ENCODE peak calls at places on chromosome 7, in four cellular contexts. R is IMR-90, P is H9, M is H1. Z is an unnamed sample.

GRCh38 chr7:2087744-2088143 is 145.0 kb downstream of the MAD1L1 start:
- DNase-seq in R (no peak), M (no peak), P (no peak), Z (no peak)

GRCh38 chr7:135333196-135333595 is 99.6 kb downstream of the STRA8 start:
- DNase-seq in R (peak; percentile 8), M (no peak), P (no peak), Z (no peak)

GRCh38 chr7:140841316-140841715 is 83.4 kb downstream of the BRAF start:
- DNase-seq in R (peak; percentile 6), P (no peak), M (no peak), Z (no peak)

GRCh38 chr7:7157887-7158271 is 24.5 kb upstream of the C1GALT1 start:
- DNase-seq in M (no peak), R (peak; percentile 53), P (no peak), Z (no peak)

GRCh38 chr7:142461437-142461836 is 203.6 kb upstream of the PRSS58 start:
- DNase-seq in P (no peak), M (no peak), R (peak; percentile 98), Z (no peak)

GRCh38 chr7:110309941-110310340 is 781.0 kb upstream of the LRRN3 start:
- DNase-seq in P (no peak), M (no peak), R (peak; percentile 72), Z (no peak)

GRCh38 chr7:17118412-17118811 is 180.0 kb upstream of the AHR start:
- DNase-seq in R (no peak), P (no peak), M (no peak), Z (no peak)

GRCh38 chr7:113282875-113283274 is 164.5 kb upstream of the SMIM30 start:
- DNase-seq in M (no peak), R (no peak), P (no peak), Z (no peak)

GRCh38 chr7:127536426-127537152 is 48.8 kb downstream of the GCC1 start:
- DNase-seq in R (no peak), M (peak; percentile 3), P (peak; percentile 29), Z (peak; percentile 24)

GRCh38 chr7:131010029-131010705 is 276.2 kb upstream of the KLF14 start:
- DNase-seq in M (no peak), R (no peak), P (no peak), Z (no peak)

GRCh38 chr7:14739496-14740185 is 162.9 kb downstream of the DGKB start:
- DNase-seq in P (no peak), M (no peak), R (no peak), Z (no peak)

GRCh38 chr7:126211875-126212274 is 1040.9 kb downstream of the GRM8 start:
- DNase-seq in P (no peak), M (no peak), R (no peak), Z (no peak)

GRCh38 chr7:15402436-15403136 is 159.2 kb downstream of the AGMO start:
- DNase-seq in R (no peak), P (no peak), M (no peak), Z (no peak)

GRCh38 chr7:1646957-1647891 is 22.9 kb upstream of the ELFN1 start:
- DNase-seq in P (no peak), M (no peak), R (no peak), Z (no peak)

GRCh38 chr7:38681882-38682281 is 50.7 kb upstream of the AMPH start:
- DNase-seq in R (peak; percentile 31), M (no peak), P (no peak), Z (no peak)

GRCh38 chr7:29122081-29122480 is 24.3 kb downstream of the CPVL start:
- DNase-seq in P (no peak), R (no peak), M (no peak), Z (no peak)
- H4K5ac ChIP-seq in P (no peak overlapping the region), R (no peak overlapping the region), M (no peak overlapping the region), Z (no peak overlapping the region)

GRCh38 chr7:28055161-28055544 is 125.4 kb downstream of the JAZF1 start:
- DNase-seq in R (peak; percentile 37), M (no peak), P (no peak), Z (peak; percentile 53)
- H2BK5ac ChIP-seq in R (peak overlapping the region; percentile 90), M (no peak overlapping the region), P (no peak overlapping the region), Z (no peak overlapping the region)

DNA sequence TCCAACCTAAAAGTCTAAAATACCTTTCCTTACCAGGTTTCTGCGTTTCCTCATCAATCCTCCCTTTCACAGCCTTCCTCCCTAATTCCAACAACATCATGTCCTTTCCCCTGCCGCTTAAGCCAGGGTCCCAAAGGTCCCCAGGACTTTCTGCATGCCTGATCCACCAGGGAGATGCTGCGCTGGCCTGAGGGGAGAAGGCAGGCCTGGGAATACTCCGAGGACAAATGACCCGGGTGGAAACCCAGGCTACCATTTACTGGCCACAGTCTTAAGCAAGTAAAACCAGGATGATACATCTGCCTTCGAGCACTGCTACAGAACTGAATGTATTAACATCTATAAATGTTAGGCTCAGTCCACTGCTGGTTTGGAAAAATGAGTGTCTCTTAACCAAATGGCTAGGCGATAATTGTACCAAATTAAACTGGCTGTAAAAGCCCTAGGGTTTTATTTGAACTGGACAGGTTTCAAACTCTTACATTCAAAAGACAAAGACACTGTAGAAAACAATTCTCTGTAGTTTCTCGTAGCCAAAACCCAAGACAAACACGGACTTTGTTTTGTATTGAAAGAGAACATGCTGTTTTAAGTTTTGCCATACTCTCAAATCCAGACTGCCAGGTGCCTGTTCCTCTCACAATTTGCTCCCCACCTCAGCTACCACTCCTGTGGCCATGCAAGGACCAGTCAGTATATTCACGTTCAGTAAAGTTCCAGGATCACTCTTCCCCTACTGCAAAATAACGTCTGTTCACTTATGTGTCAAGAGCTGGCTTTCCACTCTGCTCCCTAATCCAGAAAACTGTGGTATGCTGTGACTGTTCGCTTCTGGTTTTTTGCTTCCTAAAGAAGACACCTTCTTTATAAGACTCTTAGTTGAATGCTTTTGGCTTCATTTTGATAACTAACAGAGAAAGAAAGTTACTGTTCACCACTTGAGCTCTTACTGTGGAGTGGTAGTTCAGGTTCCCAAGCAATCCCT is 145.7 kb downstream of the RNF216 start:
- DNase-seq in R (no peak), M (no peak), P (no peak), Z (no peak)
- H4K8ac ChIP-seq in R (no peak overlapping the region), M (no peak overlapping the region), P (no peak overlapping the region), Z (no peak overlapping the region)

GRCh38 chr7:139572071-139572470 is 48.6 kb downstream of the CLEC2L start:
- DNase-seq in M (no peak), R (no peak), P (no peak), Z (no peak)
- H4K5ac ChIP-seq in M (no peak overlapping the region), R (no peak overlapping the region), P (no peak overlapping the region), Z (no peak overlapping the region)

DNA sequence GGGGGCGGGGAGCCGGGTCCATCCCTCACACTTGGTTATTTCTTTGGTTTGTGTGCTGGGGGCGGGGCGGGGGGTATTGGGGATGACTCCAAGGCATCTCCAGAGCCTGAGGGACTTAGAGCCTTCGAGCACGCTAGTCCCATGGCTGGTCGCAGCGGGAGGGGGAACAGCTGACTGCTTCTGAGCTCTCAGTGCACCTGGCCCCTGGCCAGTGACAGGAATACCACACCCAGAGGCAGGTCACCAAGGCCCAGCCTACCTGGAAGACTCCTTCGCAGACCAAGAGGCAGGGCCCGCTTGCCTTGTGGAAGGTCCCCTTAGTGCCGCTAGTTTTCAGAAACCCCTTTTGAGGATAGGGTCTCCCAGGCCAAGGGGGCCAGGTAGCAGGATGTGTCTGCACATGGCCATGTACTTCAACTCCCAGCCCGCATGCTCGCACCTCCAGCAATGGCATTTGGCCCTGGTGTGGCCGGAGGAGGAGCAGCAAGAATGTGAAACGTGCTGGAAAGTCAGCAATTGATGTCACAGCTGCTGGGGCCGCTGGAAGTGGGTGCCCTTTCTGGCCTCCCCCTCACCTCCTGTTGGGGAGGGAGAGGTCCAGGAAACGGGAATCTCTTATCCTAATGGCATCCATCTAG is 40.3 kb downstream of the AGAP3 start:
- DNase-seq in M (no peak), P (no peak), R (no peak), Z (peak; percentile 47)
- H2BK5ac ChIP-seq in M (no peak overlapping the region), P (no peak overlapping the region), R (no peak overlapping the region), Z (no peak overlapping the region)

DNA sequence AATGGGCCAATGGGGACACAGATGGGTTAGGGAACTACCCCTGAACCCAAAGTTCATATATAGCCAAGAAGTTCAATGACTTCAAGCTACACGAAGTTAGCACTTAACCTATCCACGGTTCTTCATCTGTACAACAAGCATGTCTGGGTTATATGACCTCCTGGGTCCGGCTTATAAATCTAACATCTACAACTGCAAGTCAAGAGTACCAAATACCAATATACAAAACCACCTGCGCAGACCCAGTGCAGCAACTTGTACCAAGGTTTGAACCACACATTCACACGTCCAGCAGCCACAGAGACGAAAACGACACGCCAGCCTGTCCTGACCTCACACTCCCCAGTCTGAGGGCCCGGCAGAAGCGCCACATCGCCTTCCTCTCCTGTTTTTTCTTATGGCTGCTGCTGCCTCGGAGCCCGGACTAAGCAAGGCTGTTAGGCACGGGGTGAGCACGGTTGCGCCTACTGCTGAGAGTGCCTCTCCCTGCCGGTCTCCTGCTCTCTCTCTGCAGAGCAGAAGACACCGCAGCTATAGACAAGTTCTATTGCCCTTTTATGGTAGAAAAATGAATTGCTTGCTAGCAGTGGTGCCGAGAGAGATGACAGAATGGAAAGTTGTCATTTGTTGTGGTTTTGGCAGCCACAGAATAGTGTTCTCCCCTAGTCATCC is 86.3 kb downstream of the RNF216 start:
- DNase-seq in M (no peak), P (no peak), R (peak; percentile 89), Z (no peak)
- H4K8ac ChIP-seq in M (no peak overlapping the region), P (no peak overlapping the region), R (peak overlapping the region; percentile 98), Z (no peak overlapping the region)

GRCh38 chr7:128744366-128744905 is 5.3 kb downstream of the CALU start:
- DNase-seq in M (no peak), P (no peak), R (no peak), Z (no peak)

GRCh38 chr7:128743112-128743772 is 4.1 kb downstream of the CALU start:
- DNase-seq in M (no peak), R (no peak), P (no peak), Z (no peak)

GRCh38 chr7:128745706-128746105 is 6.5 kb downstream of the CALU start:
- DNase-seq in R (no peak), P (no peak), M (no peak), Z (no peak)

GRCh38 chr7:128752251-128752650 is 13.1 kb downstream of the CALU start:
- DNase-seq in P (no peak), R (no peak), M (no peak), Z (no peak)

DNA sequence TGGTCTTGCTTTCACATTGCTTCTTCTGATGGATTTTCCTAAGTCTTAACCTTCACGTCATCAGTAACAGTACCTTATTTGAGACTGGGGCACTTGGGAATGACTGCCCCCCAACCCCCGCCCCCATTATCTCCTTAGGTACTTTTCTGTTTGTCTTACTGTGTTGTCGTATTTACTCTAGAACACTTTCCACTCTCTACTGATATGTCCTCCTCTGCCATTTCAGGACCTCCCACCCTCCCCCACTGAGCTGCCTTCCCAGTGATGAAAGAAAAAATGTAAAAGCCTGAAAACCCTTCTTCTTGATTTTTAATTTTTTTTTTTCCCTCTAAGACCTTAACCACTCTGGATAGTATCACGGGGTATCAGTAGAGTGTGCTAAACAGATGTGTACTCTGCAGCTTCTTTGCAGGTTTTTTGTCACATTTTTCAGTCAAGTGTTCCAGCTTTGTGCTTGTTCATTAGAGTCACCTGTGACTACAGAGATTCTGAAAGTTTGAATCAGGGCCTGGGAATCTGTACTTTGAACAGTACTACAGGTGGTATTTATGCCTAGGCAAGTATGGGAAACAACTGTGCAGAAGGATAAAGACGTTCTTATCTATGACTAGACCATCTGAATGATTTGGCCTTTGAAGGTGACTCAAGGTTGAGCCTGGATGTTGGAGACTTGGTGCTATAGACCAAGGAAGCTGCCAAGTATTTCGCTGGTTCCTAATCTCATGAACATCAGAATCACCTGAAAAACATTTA is 8.3 kb downstream of the CALU start:
- DNase-seq in M (no peak), P (no peak), R (no peak), Z (no peak)
- H4K5ac ChIP-seq in M (no peak overlapping the region), P (no peak overlapping the region), R (no peak overlapping the region), Z (no peak overlapping the region)